ENCODE peak calls at places on chromosomes 16 and 17, in seven cellular contexts. One of them, this sample, is unnamed. For H3K4me1, the result is how much of the 10 kb centered on the place peaks cover.

GRCh38 chr17:38926290-38927070 is 1.1 kb downstream of the LASP1NB start:
- DNase-seq in esophagus muscularis mucosa: peak
- DNase-seq in transverse colon: no peak
- DNase-seq in spleen: peak
- DNase-seq in endothelial cell of umbilical vein: no peak
- DNase-seq in GM23338: no peak
- DNase-seq in Panc1: no peak
- DNase-seq in this sample: no peak

GRCh38 chr17:80619535-80620235 is 75.0 kb downstream of the RPTOR start:
- DNase-seq in esophagus muscularis mucosa: no peak
- DNase-seq in transverse colon: no peak
- DNase-seq in spleen: no peak
- DNase-seq in endothelial cell of umbilical vein: no peak
- DNase-seq in GM23338: no peak
- DNase-seq in Panc1: no peak
- DNase-seq in this sample: no peak

GRCh38 chr17:78672880-78673371 is 95.7 kb upstream of the DNAH17 start:
- DNase-seq in esophagus muscularis mucosa: no peak
- DNase-seq in transverse colon: no peak
- DNase-seq in spleen: peak
- DNase-seq in endothelial cell of umbilical vein: no peak
- DNase-seq in GM23338: no peak
- DNase-seq in Panc1: no peak
- DNase-seq in this sample: no peak

GRCh38 chr17:59423137-59423703 is 91.8 kb downstream of the YPEL2 start:
- DNase-seq in esophagus muscularis mucosa: no peak
- DNase-seq in transverse colon: no peak
- DNase-seq in spleen: no peak
- DNase-seq in endothelial cell of umbilical vein: peak
- DNase-seq in GM23338: no peak
- DNase-seq in Panc1: no peak
- DNase-seq in this sample: no peak

GRCh38 chr17:1957037-1957436 is 68.1 kb downstream of the RTN4RL1 start:
- DNase-seq in esophagus muscularis mucosa: no peak
- DNase-seq in transverse colon: no peak
- DNase-seq in spleen: no peak
- DNase-seq in endothelial cell of umbilical vein: no peak
- DNase-seq in GM23338: no peak
- DNase-seq in Panc1: no peak
- DNase-seq in this sample: no peak

GRCh38 chr17:34981538-34982241 is 1.4 kb downstream of the LIG3 start:
- DNase-seq in esophagus muscularis mucosa: no peak
- DNase-seq in transverse colon: no peak
- DNase-seq in spleen: no peak
- DNase-seq in endothelial cell of umbilical vein: peak
- DNase-seq in GM23338: no peak
- DNase-seq in Panc1: no peak
- DNase-seq in this sample: no peak

GRCh38 chr16:2787406-2787805 is at the start of gene PRSS33:
- DNase-seq in esophagus muscularis mucosa: no peak
- DNase-seq in transverse colon: no peak
- DNase-seq in spleen: peak
- DNase-seq in endothelial cell of umbilical vein: no peak
- DNase-seq in GM23338: no peak
- DNase-seq in Panc1: no peak
- DNase-seq in this sample: no peak

GRCh38 chr16:87921236-87921773 is 15.0 kb downstream of the CA5A start:
- DNase-seq in esophagus muscularis mucosa: no peak
- DNase-seq in transverse colon: no peak
- DNase-seq in spleen: no peak
- DNase-seq in endothelial cell of umbilical vein: no peak
- DNase-seq in GM23338: no peak
- DNase-seq in Panc1: no peak
- DNase-seq in this sample: no peak

GRCh38 chr17:34370997-34371395 is 8.0 kb upstream of the CCL1 start:
- DNase-seq in esophagus muscularis mucosa: no peak
- DNase-seq in transverse colon: no peak
- DNase-seq in spleen: no peak
- DNase-seq in endothelial cell of umbilical vein: no peak
- DNase-seq in GM23338: no peak
- DNase-seq in Panc1: no peak
- DNase-seq in this sample: no peak

GRCh38 chr17:15490634-15491261 is 23.3 kb upstream of the CDRT4 start:
- DNase-seq in esophagus muscularis mucosa: peak
- DNase-seq in transverse colon: peak
- DNase-seq in spleen: peak
- DNase-seq in endothelial cell of umbilical vein: peak
- DNase-seq in GM23338: peak
- DNase-seq in Panc1: no peak
- DNase-seq in this sample: no peak

GRCh38 chr16:17070882-17071592 is 399.7 kb downstream of the XYLT1 start:
- DNase-seq in esophagus muscularis mucosa: no peak
- DNase-seq in transverse colon: peak
- DNase-seq in spleen: peak
- DNase-seq in endothelial cell of umbilical vein: no peak
- DNase-seq in GM23338: peak
- DNase-seq in Panc1: no peak
- DNase-seq in this sample: no peak

GRCh38 chr17:10127819-10128375 is 70.5 kb downstream of the GAS7 start:
- DNase-seq in esophagus muscularis mucosa: no peak
- DNase-seq in transverse colon: peak
- DNase-seq in spleen: peak
- DNase-seq in endothelial cell of umbilical vein: no peak
- DNase-seq in GM23338: peak
- DNase-seq in Panc1: no peak
- DNase-seq in this sample: no peak

GRCh38 chr17:57567278-57567677 is 177.8 kb downstream of the CCDC182 start:
- DNase-seq in esophagus muscularis mucosa: no peak
- DNase-seq in transverse colon: no peak
- DNase-seq in spleen: no peak
- DNase-seq in endothelial cell of umbilical vein: no peak
- DNase-seq in GM23338: no peak
- DNase-seq in Panc1: no peak
- DNase-seq in this sample: no peak

GRCh38 chr17:10304758-10305300 is 68.0 kb downstream of the MYH13 start:
- DNase-seq in esophagus muscularis mucosa: no peak
- DNase-seq in transverse colon: no peak
- DNase-seq in spleen: no peak
- DNase-seq in endothelial cell of umbilical vein: no peak
- DNase-seq in GM23338: no peak
- DNase-seq in Panc1: no peak
- DNase-seq in this sample: no peak

GRCh38 chr17:43020789-43021738 is 1.1 kb downstream of the VAT1 start:
- DNase-seq in esophagus muscularis mucosa: peak
- DNase-seq in transverse colon: peak
- DNase-seq in spleen: peak
- DNase-seq in endothelial cell of umbilical vein: peak
- DNase-seq in GM23338: peak
- DNase-seq in Panc1: peak
- DNase-seq in this sample: peak

GRCh38 chr17:27846042-27846655 is 45.8 kb upstream of the NOS2 start:
- DNase-seq in esophagus muscularis mucosa: no peak
- DNase-seq in transverse colon: no peak
- DNase-seq in spleen: no peak
- DNase-seq in endothelial cell of umbilical vein: no peak
- DNase-seq in GM23338: no peak
- DNase-seq in Panc1: no peak
- DNase-seq in this sample: no peak

GRCh38 chr17:51435641-51436091 is 175.3 kb downstream of the UTP18 start:
- DNase-seq in esophagus muscularis mucosa: peak
- DNase-seq in transverse colon: peak
- DNase-seq in spleen: no peak
- DNase-seq in endothelial cell of umbilical vein: peak
- DNase-seq in GM23338: peak
- DNase-seq in Panc1: no peak
- DNase-seq in this sample: no peak

GRCh38 chr16:19540241-19540970 is 15.1 kb upstream of the VPS35L start:
- DNase-seq in esophagus muscularis mucosa: no peak
- DNase-seq in transverse colon: no peak
- DNase-seq in spleen: no peak
- DNase-seq in endothelial cell of umbilical vein: no peak
- DNase-seq in GM23338: no peak
- DNase-seq in Panc1: no peak
- DNase-seq in this sample: no peak

GRCh38 chr17:29107933-29108805 is 65.2 kb downstream of the PIPOX start:
- DNase-seq in esophagus muscularis mucosa: no peak
- DNase-seq in transverse colon: no peak
- DNase-seq in spleen: no peak
- DNase-seq in endothelial cell of umbilical vein: no peak
- DNase-seq in GM23338: no peak
- DNase-seq in Panc1: no peak
- DNase-seq in this sample: no peak

GRCh38 chr17:59842901-59843652 is 49.7 kb downstream of the TUBD1 start:
- DNase-seq in esophagus muscularis mucosa: no peak
- DNase-seq in transverse colon: peak
- DNase-seq in spleen: no peak
- DNase-seq in endothelial cell of umbilical vein: peak
- DNase-seq in GM23338: peak
- DNase-seq in Panc1: peak
- DNase-seq in this sample: peak

GRCh38 chr17:40347319-40348135 is 17.0 kb downstream of the GJD3 start:
- DNase-seq in esophagus muscularis mucosa: no peak
- DNase-seq in transverse colon: no peak
- DNase-seq in spleen: no peak
- DNase-seq in endothelial cell of umbilical vein: peak
- DNase-seq in GM23338: peak
- DNase-seq in Panc1: no peak
- DNase-seq in this sample: no peak

GRCh38 chr16:80752563-80752962 is 51.8 kb downstream of the CDYL2 start:
- DNase-seq in esophagus muscularis mucosa: no peak
- DNase-seq in transverse colon: no peak
- DNase-seq in spleen: no peak
- DNase-seq in endothelial cell of umbilical vein: no peak
- DNase-seq in GM23338: no peak
- DNase-seq in Panc1: no peak
- DNase-seq in this sample: no peak

GRCh38 chr16:89536886-89537548 is 23.5 kb upstream of the RPL13 start:
- DNase-seq in esophagus muscularis mucosa: no peak
- DNase-seq in transverse colon: no peak
- DNase-seq in spleen: no peak
- DNase-seq in endothelial cell of umbilical vein: no peak
- DNase-seq in GM23338: no peak
- DNase-seq in Panc1: no peak
- DNase-seq in this sample: no peak

GRCh38 chr16:8936421-8936820 is 27.3 kb downstream of the USP7 start:
- DNase-seq in esophagus muscularis mucosa: no peak
- DNase-seq in transverse colon: peak
- DNase-seq in spleen: peak
- DNase-seq in endothelial cell of umbilical vein: peak
- DNase-seq in GM23338: peak
- DNase-seq in Panc1: peak
- DNase-seq in this sample: no peak

GRCh38 chr17:73430848-73431247 is 119.0 kb upstream of the CDC42EP4 start:
- DNase-seq in esophagus muscularis mucosa: no peak
- DNase-seq in transverse colon: no peak
- DNase-seq in spleen: peak
- DNase-seq in endothelial cell of umbilical vein: no peak
- DNase-seq in GM23338: no peak
- DNase-seq in Panc1: no peak
- DNase-seq in this sample: no peak

GRCh38 chr17:82978354-82978753 is 101.1 kb upstream of the METRNL start:
- DNase-seq in esophagus muscularis mucosa: no peak
- DNase-seq in transverse colon: no peak
- DNase-seq in spleen: no peak
- DNase-seq in endothelial cell of umbilical vein: no peak
- DNase-seq in GM23338: no peak
- DNase-seq in Panc1: no peak
- DNase-seq in this sample: no peak

GRCh38 chr16:88528902-88529318 is 41.3 kb upstream of the ZC3H18 start:
- DNase-seq in esophagus muscularis mucosa: no peak
- DNase-seq in transverse colon: no peak
- DNase-seq in spleen: peak
- DNase-seq in endothelial cell of umbilical vein: no peak
- DNase-seq in GM23338: no peak
- DNase-seq in Panc1: no peak
- DNase-seq in this sample: no peak

GRCh38 chr16:81837312-81837748 is 58.2 kb downstream of the PLCG2 start:
- DNase-seq in esophagus muscularis mucosa: no peak
- DNase-seq in transverse colon: no peak
- DNase-seq in spleen: no peak
- DNase-seq in endothelial cell of umbilical vein: no peak
- DNase-seq in GM23338: no peak
- DNase-seq in Panc1: no peak
- DNase-seq in this sample: no peak
- H3K4me1 ChIP-seq in esophagus muscularis mucosa: under half
- H3K4me1 ChIP-seq in transverse colon: under half
- H3K4me1 ChIP-seq in spleen: half or more
- H3K4me1 ChIP-seq in endothelial cell of umbilical vein: under half
- H3K4me1 ChIP-seq in GM23338: under half
- H3K4me1 ChIP-seq in Panc1: under half
- H3K4me1 ChIP-seq in this sample: under half

GRCh38 chr16:47037746-47038458 is 64.4 kb upstream of the DNAJA2 start:
- DNase-seq in esophagus muscularis mucosa: peak
- DNase-seq in transverse colon: peak
- DNase-seq in spleen: peak
- DNase-seq in endothelial cell of umbilical vein: peak
- DNase-seq in GM23338: peak
- DNase-seq in Panc1: peak
- DNase-seq in this sample: peak
- TF ChIP-seq POLR2AphosphoS5 in esophagus muscularis mucosa: no peak
- TF ChIP-seq POLR2AphosphoS5 in transverse colon: no peak
- TF ChIP-seq POLR2AphosphoS5 in spleen: peak
- TF ChIP-seq POLR2AphosphoS5 in endothelial cell of umbilical vein: peak
- TF ChIP-seq POLR2AphosphoS5 in GM23338: no peak
- TF ChIP-seq POLR2AphosphoS5 in Panc1: no peak
- TF ChIP-seq POLR2AphosphoS5 in this sample: peak

GRCh38 chr16:66478733-66479511 is 51.8 kb downstream of the BEAN1 start:
- DNase-seq in esophagus muscularis mucosa: no peak
- DNase-seq in transverse colon: peak
- DNase-seq in spleen: peak
- DNase-seq in endothelial cell of umbilical vein: peak
- DNase-seq in GM23338: peak
- DNase-seq in Panc1: peak
- DNase-seq in this sample: peak
- H3K4me1 ChIP-seq in esophagus muscularis mucosa: under half
- H3K4me1 ChIP-seq in transverse colon: under half
- H3K4me1 ChIP-seq in spleen: under half
- H3K4me1 ChIP-seq in endothelial cell of umbilical vein: under half
- H3K4me1 ChIP-seq in GM23338: under half
- H3K4me1 ChIP-seq in Panc1: under half
- H3K4me1 ChIP-seq in this sample: under half

DNA sequence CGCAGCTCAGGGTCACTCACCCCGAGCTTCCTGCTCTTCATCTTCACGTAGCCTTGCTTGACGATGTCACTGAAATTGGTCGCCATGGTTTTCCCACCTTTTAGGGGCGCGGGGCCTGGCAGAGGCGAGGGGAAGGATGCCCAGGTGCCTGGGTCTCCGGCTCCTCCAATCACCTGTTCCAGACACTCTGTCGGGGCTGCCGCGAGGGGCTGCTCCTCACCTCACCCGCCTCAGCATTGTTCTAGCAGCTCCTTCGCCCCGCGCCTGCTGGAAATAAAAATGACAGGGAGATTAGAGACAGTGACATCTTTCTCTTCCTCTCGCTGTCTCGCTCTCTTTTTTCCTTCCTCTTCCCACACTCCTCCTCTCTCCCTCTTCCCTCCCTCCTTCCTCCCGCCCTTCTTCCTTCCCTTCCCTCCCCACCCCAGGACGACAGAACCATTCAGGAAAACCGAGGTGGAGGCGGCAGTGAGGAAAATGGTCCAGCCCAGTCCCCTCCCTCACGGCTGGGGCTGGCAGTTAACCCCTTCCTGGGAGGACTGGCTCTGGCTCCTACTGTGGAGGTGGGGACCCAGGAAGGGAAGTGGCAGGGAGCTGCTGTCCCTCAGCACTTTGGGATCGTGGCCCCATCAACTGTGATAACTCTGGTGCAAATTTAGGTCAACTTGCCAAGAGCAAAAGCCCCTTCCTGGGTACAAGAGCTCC is 6.7 kb downstream of the DOK4 start:
- DNase-seq in esophagus muscularis mucosa: no peak
- DNase-seq in transverse colon: peak
- DNase-seq in spleen: peak
- DNase-seq in endothelial cell of umbilical vein: peak
- DNase-seq in GM23338: peak
- DNase-seq in Panc1: no peak
- DNase-seq in this sample: peak
- TF ChIP-seq POLR2AphosphoS5 in esophagus muscularis mucosa: no peak
- TF ChIP-seq POLR2AphosphoS5 in transverse colon: no peak
- TF ChIP-seq POLR2AphosphoS5 in spleen: no peak
- TF ChIP-seq POLR2AphosphoS5 in endothelial cell of umbilical vein: no peak
- TF ChIP-seq POLR2AphosphoS5 in GM23338: peak
- TF ChIP-seq POLR2AphosphoS5 in Panc1: no peak
- TF ChIP-seq POLR2AphosphoS5 in this sample: no peak